ENCODE peak calls at places on chromosome 17, in seven cellular contexts. I is pancreas, Z is HepG2, M is heart right ventricle, H is brain microvascular endothelial cell, F is ascending aorta, B is left ventricle myocardium inferior. G is an unnamed sample. For H3K27me3, the result is how much of the 10 kb centered on the place peaks cover.

GRCh38 chr17:40122466-40122943 is 734 bp downstream of the MSL1 start:
- DNase-seq in H (no peak), I (peak), B (peak), M (peak), Z (no peak), F (no peak), G (no peak)

GRCh38 chr17:43562679-43563146 is 16.6 kb upstream of the ETV4 start:
- DNase-seq in F (no peak), H (no peak), M (no peak), Z (peak), I (no peak), B (no peak), G (no peak)

GRCh38 chr17:44872131-44872768 is 24.6 kb downstream of the HIGD1B start:
- DNase-seq in I (no peak), H (no peak), F (peak), B (peak), Z (no peak), M (peak), G (no peak)

GRCh38 chr17:78923660-78924453 is 1.3 kb downstream of the TIMP2 start:
- DNase-seq in F (no peak), M (peak), I (peak), H (no peak), Z (no peak), B (peak), G (no peak)

GRCh38 chr17:68381076-68381900 is 76.0 kb downstream of the WIPI1 start:
- DNase-seq in Z (no peak), B (no peak), I (no peak), F (no peak), H (peak), M (no peak), G (peak)

GRCh38 chr17:73827627-73828241 is 183.5 kb upstream of the SDK2 start:
- DNase-seq in Z (peak), F (no peak), I (no peak), M (peak), B (no peak), H (no peak), G (no peak)

GRCh38 chr17:28334176-28334575 is 1.1 kb downstream of the IFT20 start:
- DNase-seq in I (no peak), F (no peak), H (no peak), B (no peak), M (no peak), Z (no peak), G (no peak)

GRCh38 chr17:6843241-6843890 is 11.8 kb upstream of the TEKT1 start:
- DNase-seq in B (no peak), M (no peak), I (no peak), Z (peak), F (no peak), H (no peak), G (no peak)

GRCh38 chr17:77601054-77601979 is 357.2 kb upstream of the TNRC6C start:
- DNase-seq in B (peak), Z (no peak), M (peak), H (no peak), F (peak), I (no peak), G (no peak)

GRCh38 chr17:63382826-63383225 is 63.3 kb downstream of the CYB561 start:
- DNase-seq in M (no peak), B (no peak), Z (no peak), F (no peak), H (no peak), I (no peak), G (no peak)

GRCh38 chr17:70369296-70369855 is 200.0 kb downstream of the KCNJ2 start:
- DNase-seq in B (no peak), I (no peak), H (no peak), F (no peak), Z (no peak), M (no peak), G (no peak)

GRCh38 chr17:43576563-43577229 is 30.6 kb upstream of the ETV4 start:
- DNase-seq in F (no peak), M (peak), Z (peak), H (peak), I (peak), B (peak), G (peak)

GRCh38 chr17:49850772-49851386 is 3.0 kb upstream of the TAC4 start:
- DNase-seq in F (no peak), M (no peak), B (no peak), Z (no peak), H (no peak), I (no peak), G (no peak)

GRCh38 chr17:19348081-19348650 is 14.4 kb downstream of the B9D1 start:
- DNase-seq in M (no peak), F (no peak), B (no peak), Z (no peak), I (no peak), H (no peak), G (no peak)

GRCh38 chr17:46736100-46736499 is 82.4 kb downstream of the WNT3 start:
- DNase-seq in M (no peak), I (no peak), Z (no peak), H (no peak), F (no peak), B (no peak), G (no peak)

GRCh38 chr17:42107597-42108576 is 4.6 kb downstream of the DHX58 start:
- DNase-seq in B (peak), H (peak), I (peak), Z (no peak), M (peak), F (no peak), G (no peak)
- H3K4me3 ChIP-seq in B (peak), H (peak), I (no peak), Z (no peak), M (no peak), F (no peak), G (peak)

GRCh38 chr17:80087346-80088265 is 13.8 kb upstream of the GAA start:
- DNase-seq in I (no peak), Z (no peak), M (no peak), B (no peak), F (no peak), H (no peak), G (no peak)
- H3K27ac ChIP-seq in I (no peak), Z (no peak), M (no peak), B (no peak), F (no peak), H (no peak), G (no peak)

DNA sequence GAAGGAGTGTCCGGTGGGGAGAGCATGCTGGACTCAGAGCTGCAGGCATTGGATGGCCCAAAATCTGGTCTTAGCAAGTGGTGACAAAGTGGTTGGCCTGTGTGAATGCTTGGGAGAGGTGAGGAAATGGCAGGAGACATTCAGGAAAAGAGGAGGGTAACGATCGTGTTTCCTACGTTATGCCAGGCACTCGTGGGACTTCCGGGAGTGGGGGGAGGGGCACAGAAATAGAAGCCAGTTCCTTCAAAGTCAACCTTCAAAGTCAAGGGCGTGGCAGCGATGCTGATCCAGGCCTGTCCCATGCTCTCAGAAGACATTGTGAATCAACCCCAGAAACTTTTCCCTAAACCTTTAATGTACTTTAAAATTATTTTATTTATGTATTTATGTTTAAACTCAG is 3.8 kb downstream of the OTOP3 start:
- DNase-seq in Z (no peak), H (no peak), I (no peak), B (no peak), F (no peak), M (no peak), G (no peak)
- H3K27me3 ChIP-seq in Z (half or more), H (under half), I (under half), B (half or more), F (under half), M (half or more), G (half or more)

GRCh38 chr17:81956607-81957589 is 4.1 kb downstream of the NOTUM start:
- DNase-seq in F (no peak), M (no peak), H (no peak), I (no peak), B (no peak), Z (no peak), G (no peak)

GRCh38 chr17:81960130-81960958 is 643 bp downstream of the NOTUM start:
- DNase-seq in M (no peak), H (no peak), B (no peak), I (peak), F (no peak), Z (no peak), G (no peak)

GRCh38 chr17:81957691-81958432 is 3.1 kb downstream of the NOTUM start:
- DNase-seq in M (no peak), H (no peak), F (no peak), Z (no peak), B (no peak), I (no peak), G (no peak)

GRCh38 chr17:81959362-81960129 is 1.4 kb downstream of the NOTUM start:
- DNase-seq in H (no peak), Z (peak), M (peak), I (peak), B (peak), F (no peak), G (no peak)

GRCh38 chr17:81958633-81959342 is 2.2 kb downstream of the NOTUM start:
- DNase-seq in I (no peak), B (no peak), F (no peak), M (no peak), Z (no peak), H (no peak), G (no peak)
- H3K4me3 ChIP-seq in I (no peak), B (peak), F (no peak), M (no peak), Z (peak), H (no peak), G (no peak)

GRCh38 chr17:8430966-8431365 is 4.7 kb upstream of the NDEL1 start:
- DNase-seq in H (no peak), M (peak), I (no peak), B (peak), Z (no peak), F (peak), G (no peak)
- H3K27ac ChIP-seq in H (no peak), M (peak), I (no peak), B (peak), Z (no peak), F (peak), G (no peak)

GRCh38 chr17:80466188-80466705 is 10.2 kb downstream of the NPTX1 start:
- DNase-seq in M (no peak), Z (no peak), I (no peak), B (no peak), H (no peak), F (no peak), G (no peak)

GRCh38 chr17:80469667-80470066 is 6.7 kb downstream of the NPTX1 start:
- DNase-seq in B (no peak), M (no peak), Z (no peak), I (no peak), H (no peak), F (no peak), G (no peak)

GRCh38 chr17:80468781-80469533 is 7.5 kb downstream of the NPTX1 start:
- DNase-seq in F (no peak), M (no peak), Z (no peak), H (no peak), I (no peak), B (no peak), G (no peak)

GRCh38 chr17:80470603-80471002 is 5.8 kb downstream of the NPTX1 start:
- DNase-seq in F (no peak), M (no peak), Z (no peak), H (no peak), B (no peak), I (no peak), G (no peak)

GRCh38 chr17:80468222-80468621 is 8.2 kb downstream of the NPTX1 start:
- DNase-seq in M (no peak), Z (no peak), H (no peak), F (no peak), I (no peak), B (no peak), G (no peak)
- H3K27me3 ChIP-seq in M (half or more), Z (half or more), H (under half), F (under half), I (under half), B (half or more), G (under half)

GRCh38 chr17:38741853-38742421 is 6.2 kb downstream of the PCGF2 start:
- DNase-seq in I (peak), M (peak), B (peak), H (no peak), Z (no peak), F (no peak), G (no peak)
- H3K4me3 ChIP-seq in I (no peak), M (no peak), B (peak), H (no peak), Z (no peak), F (no peak), G (no peak)

G was measured in AG04450.